ENCODE peak calls at places on chromosomes 4 and X, in eight cellular contexts. Y, X, K, H, S, F, M and L are unnamed samples.

GRCh38 chrX:15373986-15374385 is 10.2 kb downstream of the VEGFD start:
- DNase-seq in H (no peak), Y (no peak), X (no peak), F (no peak), S (peak), M (no peak), K (peak), L (no peak)

GRCh38 chr4:19983072-19983471 is 268.6 kb upstream of the SLIT2 start:
- DNase-seq in M (no peak), Y (peak), K (peak), H (no peak), S (peak), X (no peak), F (peak), L (peak)

GRCh38 chr4:15396157-15396800 is 31.6 kb upstream of the C1QTNF7 start:
- DNase-seq in F (peak), Y (peak), H (peak), K (peak), S (peak), X (no peak), M (no peak), L (no peak)

GRCh38 chr4:143559757-143560147 is 46.2 kb downstream of the SMARCA5 start:
- DNase-seq in S (no peak), X (no peak), M (no peak), H (no peak), F (no peak), K (peak), Y (no peak), L (no peak)

GRCh38 chr4:101835121-101835904 is 44.8 kb downstream of the BANK1 start:
- DNase-seq in K (peak), H (no peak), Y (peak), S (peak), X (no peak), F (peak), M (no peak), L (peak)

GRCh38 chrX:17919896-17920446 is 58.9 kb upstream of the RAI2 start:
- DNase-seq in X (no peak), S (no peak), K (no peak), F (no peak), H (no peak), Y (no peak), M (no peak), L (no peak)

GRCh38 chr4:13528823-13529129 is 15.5 kb downstream of the NKX3-2 start:
- DNase-seq in K (no peak), Y (no peak), X (no peak), S (no peak), H (no peak), F (no peak), M (no peak), L (no peak)

GRCh38 chrX:44036336-44036735 is 63.1 kb upstream of the NDP start:
- DNase-seq in X (no peak), H (no peak), Y (peak), S (peak), K (peak), F (peak), M (no peak), L (peak)

GRCh38 chr4:62816566-62816965 is 1592.7 kb downstream of the TECRL start:
- DNase-seq in S (no peak), M (no peak), X (no peak), H (no peak), Y (no peak), K (no peak), F (no peak), L (no peak)

GRCh38 chrX:56219702-56220101 is 12.5 kb upstream of the KLF8 start:
- DNase-seq in S (no peak), K (peak), X (no peak), Y (no peak), H (no peak), M (no peak), F (no peak), L (peak)

GRCh38 chr4:79917246-79917645 is 155.8 kb downstream of the ANTXR2 start:
- DNase-seq in K (peak), X (no peak), M (no peak), H (peak), F (peak), S (peak), Y (no peak), L (peak)

GRCh38 chr4:1250921-1251772 is 2.2 kb upstream of the CTBP1 start:
- DNase-seq in X (no peak), F (no peak), H (no peak), K (no peak), M (no peak), Y (no peak), S (no peak), L (no peak)

GRCh38 chr4:8201341-8201781 is 2.3 kb downstream of the SH3TC1 start:
- DNase-seq in Y (no peak), X (no peak), S (no peak), H (peak), K (no peak), F (no peak), M (no peak), L (no peak)

GRCh38 chrX:39936886-39937770 is 160.6 kb downstream of the BCOR start:
- DNase-seq in Y (no peak), K (no peak), H (no peak), S (no peak), X (no peak), F (no peak), M (no peak), L (no peak)

GRCh38 chr4:44145868-44146267 is 302.7 kb downstream of the KCTD8 start:
- DNase-seq in K (peak), H (no peak), Y (no peak), M (no peak), X (no peak), F (peak), S (no peak), L (no peak)

GRCh38 chr4:10006604-10007435 is 14.5 kb downstream of the SLC2A9 start:
- DNase-seq in S (peak), H (no peak), F (no peak), Y (peak), K (peak), X (no peak), M (peak), L (no peak)

GRCh38 chr4:41216294-41217019 is 2.1 kb upstream of the APBB2 start:
- DNase-seq in Y (no peak), M (peak), K (peak), S (peak), H (peak), F (no peak), X (no peak), L (peak)

GRCh38 chr4:152014280-152014679 is 253.5 kb upstream of the GATB start:
- DNase-seq in K (no peak), X (no peak), S (no peak), H (no peak), F (no peak), Y (no peak), M (no peak), L (no peak)

GRCh38 chr4:85005865-85006377 is 39.4 kb upstream of the WDFY3 start:
- DNase-seq in H (no peak), S (peak), Y (peak), F (peak), X (no peak), M (no peak), K (peak), L (peak)

GRCh38 chr4:170083546-170083945 is 6.2 kb downstream of the AADAT start:
- DNase-seq in X (no peak), F (no peak), M (no peak), K (no peak), H (no peak), Y (no peak), S (no peak), L (no peak)

GRCh38 chr4:150358691-150359090 is 223.3 kb upstream of the MAB21L2 start:
- DNase-seq in X (no peak), S (no peak), M (no peak), K (no peak), Y (no peak), F (no peak), H (no peak), L (no peak)

GRCh38 chr4:187006189-187006618 is 282.5 kb upstream of the FAT1 start:
- DNase-seq in H (no peak), F (no peak), X (no peak), S (peak), K (peak), Y (peak), M (no peak), L (no peak)

GRCh38 chrX:40104649-40105015 is 6.9 kb upstream of the BCOR start:
- DNase-seq in X (no peak), F (no peak), K (peak), Y (no peak), H (peak), S (peak), M (no peak), L (peak)

GRCh38 chr4:89306486-89307184 is 965 bp downstream of the GPRIN3 start:
- DNase-seq in F (no peak), M (no peak), Y (no peak), H (peak), S (no peak), K (no peak), X (no peak), L (no peak)

GRCh38 chr4:166195101-166195500 is 322.1 kb downstream of the TLL1 start:
- DNase-seq in S (no peak), M (no peak), Y (peak), F (no peak), X (no peak), H (no peak), K (no peak), L (no peak)

GRCh38 chr4:64682946-64683345 is 273.7 kb upstream of the TECRL start:
- DNase-seq in S (no peak), F (no peak), M (no peak), K (no peak), X (no peak), H (no peak), Y (no peak), L (no peak)

GRCh38 chrX:18676470-18676869 is 4.6 kb upstream of the RS1 start:
- DNase-seq in S (no peak), X (no peak), K (peak), H (no peak), F (no peak), Y (no peak), M (no peak), L (no peak)

GRCh38 chr4:26130173-26130572 is 190.6 kb upstream of the RBPJ start:
- DNase-seq in K (no peak), F (no peak), H (no peak), S (no peak), Y (no peak), M (no peak), X (no peak), L (no peak)

GRCh38 chr4:77699731-77700210 is 94.2 kb downstream of the CXCL13 start:
- DNase-seq in S (peak), M (no peak), X (no peak), H (peak), K (peak), Y (peak), F (peak), L (peak)

GRCh38 chrX:107629533-107629909 is 1.2 kb downstream of the PRPS1 start:
- DNase-seq in K (peak), Y (no peak), F (peak), X (no peak), M (no peak), S (peak), H (peak), L (peak)
- TF ChIP-seq CTCF in K (peak), Y (peak), F (peak), X (no peak), M (no peak), S (peak), H (peak), L (peak)

GRCh38 chrX:142978130-142978684 is 47.5 kb upstream of the SPANXN4 start:
- DNase-seq in X (no peak), K (no peak), Y (no peak), S (no peak), F (no peak), M (no peak), H (no peak), L (no peak)

GRCh38 chrX:142982679-142983078 is 43.0 kb upstream of the SPANXN4 start:
- DNase-seq in H (no peak), X (no peak), M (no peak), K (no peak), S (no peak), Y (no peak), F (no peak), L (no peak)

GRCh38 chrX:142977128-142977914 is 48.4 kb upstream of the SPANXN4 start:
- DNase-seq in X (no peak), Y (no peak), F (no peak), S (no peak), H (no peak), M (no peak), K (no peak), L (no peak)
- H3K4me3 ChIP-seq in X (no peak), Y (no peak), F (no peak), S (no peak), H (no peak), M (no peak), K (no peak), L (no peak)

GRCh38 chr4:177579649-177580048 is 137.4 kb upstream of the AGA start:
- DNase-seq in Y (no peak), M (no peak), X (no peak), F (no peak), H (no peak), S (no peak), K (peak), L (peak)
- TF ChIP-seq CTCF in Y (no peak), M (peak), X (no peak), F (no peak), H (peak), S (no peak), K (peak), L (peak)

GRCh38 chrX:150477364-150477763 is 91.1 kb upstream of the MTM1 start:
- DNase-seq in Y (no peak), H (no peak), S (no peak), K (no peak), M (no peak), X (no peak), F (no peak), L (no peak)

GRCh38 chrX:150475466-150475865 is 93.0 kb upstream of the MTM1 start:
- DNase-seq in Y (no peak), F (no peak), X (no peak), M (no peak), K (peak), S (peak), H (no peak), L (no peak)

GRCh38 chrX:150478496-150479492 is 89.6 kb upstream of the MTM1 start:
- DNase-seq in X (no peak), H (no peak), Y (no peak), S (no peak), K (no peak), M (no peak), F (no peak), L (no peak)

GRCh38 chrX:150476183-150476699 is 92.2 kb upstream of the MTM1 start:
- DNase-seq in X (no peak), H (no peak), K (peak), S (peak), F (no peak), M (no peak), Y (peak), L (peak)

DNA sequence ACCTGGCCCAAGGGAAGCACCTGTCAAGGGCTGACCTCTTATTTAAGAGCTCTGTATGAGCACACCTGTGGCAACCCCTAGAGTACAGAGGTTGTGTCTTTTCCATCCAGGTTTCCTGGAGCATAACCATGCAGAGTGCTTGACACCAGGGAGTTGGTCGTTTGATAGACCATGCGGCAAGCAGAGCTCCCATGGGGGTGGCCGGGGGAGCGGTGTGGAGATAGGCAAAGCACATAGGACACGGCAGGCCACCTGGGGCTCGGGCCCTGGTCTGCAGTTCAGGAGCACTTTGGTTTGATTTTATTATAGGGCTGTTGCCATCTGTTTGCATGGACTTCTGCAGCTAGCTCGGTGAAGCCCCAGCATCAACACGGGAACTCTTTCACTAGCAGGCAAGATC is 95.0 kb upstream of the MTM1 start:
- DNase-seq in M (no peak), F (no peak), Y (no peak), H (no peak), S (no peak), K (no peak), X (no peak), L (no peak)
- H3K4me3 ChIP-seq in M (no peak), F (no peak), Y (no peak), H (no peak), S (no peak), K (no peak), X (no peak), L (no peak)